ENCODE peak calls at places on chromosome 18, in four cellular contexts. One of them, this sample, is unnamed.

GRCh38 chr18:2411381-2411977 is 159.8 kb downstream of the METTL4 start:
- DNase-seq in HepG2: no peak
- DNase-seq in K562: no peak
- DNase-seq in GM12878: no peak
- DNase-seq in this sample: no peak

GRCh38 chr18:74230922-74231714 is 60.6 kb downstream of the CYB5A start:
- DNase-seq in HepG2: no peak
- DNase-seq in K562: no peak
- DNase-seq in GM12878: no peak
- DNase-seq in this sample: no peak

GRCh38 chr18:22844643-22845042 is 88.5 kb upstream of the RBBP8 start:
- DNase-seq in HepG2: no peak
- DNase-seq in K562: no peak
- DNase-seq in GM12878: no peak
- DNase-seq in this sample: no peak

GRCh38 chr18:40159141-40160017 is 1795.7 kb upstream of the PIK3C3 start:
- DNase-seq in HepG2: peak; percentile 35
- DNase-seq in K562: no peak
- DNase-seq in GM12878: peak; percentile 1
- DNase-seq in this sample: peak; percentile 71

GRCh38 chr18:40897884-40898283 is 1057.2 kb upstream of the PIK3C3 start:
- DNase-seq in HepG2: no peak
- DNase-seq in K562: no peak
- DNase-seq in GM12878: no peak
- DNase-seq in this sample: peak; percentile 71

GRCh38 chr18:12015697-12016062 is 34.4 kb downstream of the IMPA2 start:
- DNase-seq in HepG2: no peak
- DNase-seq in K562: no peak
- DNase-seq in GM12878: no peak
- DNase-seq in this sample: no peak

GRCh38 chr18:44876024-44876423 is 195.3 kb downstream of the SETBP1 start:
- DNase-seq in HepG2: no peak
- DNase-seq in K562: no peak
- DNase-seq in GM12878: no peak
- DNase-seq in this sample: no peak

GRCh38 chr18:22194151-22194598 is 24.8 kb downstream of the GATA6 start:
- DNase-seq in HepG2: peak; percentile 96
- DNase-seq in K562: peak; percentile 93
- DNase-seq in GM12878: no peak
- DNase-seq in this sample: peak; percentile 43

GRCh38 chr18:3790702-3791101 is 340.7 kb downstream of the TGIF1 start:
- DNase-seq in HepG2: no peak
- DNase-seq in K562: no peak
- DNase-seq in GM12878: peak; percentile 15
- DNase-seq in this sample: no peak

GRCh38 chr18:79733135-79733609 is 53.6 kb downstream of the CTDP1 start:
- DNase-seq in HepG2: no peak
- DNase-seq in K562: no peak
- DNase-seq in GM12878: no peak
- DNase-seq in this sample: no peak
- H4K20me1 ChIP-seq in HepG2: peaks cover 3% of the 10 kb centered on the region
- H4K20me1 ChIP-seq in K562: no peaks in the 10 kb centered on the region
- H4K20me1 ChIP-seq in GM12878: no peaks in the 10 kb centered on the region
- H4K20me1 ChIP-seq in this sample: peaks cover 4% of the 10 kb centered on the region

GRCh38 chr18:68480196-68480595 is 234.7 kb downstream of the TMX3 start:
- DNase-seq in HepG2: no peak
- DNase-seq in K562: no peak
- DNase-seq in GM12878: no peak
- DNase-seq in this sample: no peak
- TF ChIP-seq JUNB in HepG2: no peak
- TF ChIP-seq JUNB in K562: no peak
- TF ChIP-seq JUNB in GM12878: no peak
- TF ChIP-seq JUNB in this sample: no peak

GRCh38 chr18:51183372-51184091 is 13.9 kb downstream of the MEX3C start:
- DNase-seq in HepG2: no peak
- DNase-seq in K562: no peak
- DNase-seq in GM12878: no peak
- DNase-seq in this sample: no peak
- H4K20me1 ChIP-seq in HepG2: peaks cover 54% of the 10 kb centered on the region
- H4K20me1 ChIP-seq in K562: peaks cover 4% of the 10 kb centered on the region
- H4K20me1 ChIP-seq in GM12878: no peaks in the 10 kb centered on the region
- H4K20me1 ChIP-seq in this sample: peaks cover 55% of the 10 kb centered on the region

DNA sequence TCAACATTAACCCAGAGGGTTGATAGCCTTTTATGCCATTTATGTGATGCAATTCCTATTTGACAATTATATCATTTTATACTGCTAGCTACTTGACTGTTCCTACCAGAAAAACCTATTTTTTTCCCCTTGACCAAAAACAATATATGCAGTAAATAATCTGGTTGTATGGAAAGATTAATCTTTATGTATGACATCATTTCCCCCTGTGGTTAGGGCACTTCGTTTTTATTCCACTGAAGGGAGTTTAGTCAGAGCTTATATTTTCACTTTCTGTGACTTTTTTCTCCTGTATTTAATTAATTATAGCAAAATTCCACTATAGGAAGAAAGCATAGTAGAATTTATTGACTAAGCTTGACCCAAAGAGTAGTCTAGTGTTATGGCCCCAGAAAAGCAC is 107.6 kb downstream of the HAUS1 start:
- DNase-seq in HepG2: no peak
- DNase-seq in K562: no peak
- DNase-seq in GM12878: no peak
- DNase-seq in this sample: no peak
- TF ChIP-seq JUNB in HepG2: no peak
- TF ChIP-seq JUNB in K562: no peak
- TF ChIP-seq JUNB in GM12878: peak; percentile 54
- TF ChIP-seq JUNB in this sample: no peak

GRCh38 chr18:10038268-10038667 is 124.5 kb downstream of the VAPA start:
- DNase-seq in HepG2: no peak
- DNase-seq in K562: no peak
- DNase-seq in GM12878: no peak
- DNase-seq in this sample: no peak

GRCh38 chr18:10033038-10033437 is 119.2 kb downstream of the VAPA start:
- DNase-seq in HepG2: no peak
- DNase-seq in K562: no peak
- DNase-seq in GM12878: no peak
- DNase-seq in this sample: no peak

GRCh38 chr18:10037181-10037580 is 123.4 kb downstream of the VAPA start:
- DNase-seq in HepG2: no peak
- DNase-seq in K562: no peak
- DNase-seq in GM12878: no peak
- DNase-seq in this sample: no peak

GRCh38 chr18:10036479-10036878 is 122.7 kb downstream of the VAPA start:
- DNase-seq in HepG2: no peak
- DNase-seq in K562: no peak
- DNase-seq in GM12878: no peak
- DNase-seq in this sample: no peak

GRCh38 chr18:10035306-10035991 is 121.6 kb downstream of the VAPA start:
- DNase-seq in HepG2: no peak
- DNase-seq in K562: no peak
- DNase-seq in GM12878: no peak
- DNase-seq in this sample: no peak
- H4K20me1 ChIP-seq in HepG2: no peaks in the 10 kb centered on the region
- H4K20me1 ChIP-seq in K562: no peaks in the 10 kb centered on the region
- H4K20me1 ChIP-seq in GM12878: no peaks in the 10 kb centered on the region
- H4K20me1 ChIP-seq in this sample: no peaks in the 10 kb centered on the region

GRCh38 chr18:7987284-7987976 is 420.3 kb downstream of the PTPRM start:
- DNase-seq in HepG2: no peak
- DNase-seq in K562: no peak
- DNase-seq in GM12878: no peak
- DNase-seq in this sample: no peak
- TF ChIP-seq JUNB in HepG2: no peak
- TF ChIP-seq JUNB in K562: no peak
- TF ChIP-seq JUNB in GM12878: no peak
- TF ChIP-seq JUNB in this sample: no peak

GRCh38 chr18:13456736-13457271 is 238.2 kb downstream of the LDLRAD4 start:
- DNase-seq in HepG2: no peak
- DNase-seq in K562: no peak
- DNase-seq in GM12878: no peak
- DNase-seq in this sample: no peak
- H4K20me1 ChIP-seq in HepG2: peaks cover 3% of the 10 kb centered on the region
- H4K20me1 ChIP-seq in K562: no peaks in the 10 kb centered on the region
- H4K20me1 ChIP-seq in GM12878: no peaks in the 10 kb centered on the region
- H4K20me1 ChIP-seq in this sample: no peaks in the 10 kb centered on the region

GRCh38 chr18:78087338-78087737 is 837.7 kb downstream of the GALR1 start:
- DNase-seq in HepG2: peak; percentile 3
- DNase-seq in K562: no peak
- DNase-seq in GM12878: no peak
- DNase-seq in this sample: no peak

GRCh38 chr18:78086931-78087330 is 837.3 kb downstream of the GALR1 start:
- DNase-seq in HepG2: no peak
- DNase-seq in K562: no peak
- DNase-seq in GM12878: no peak
- DNase-seq in this sample: no peak

GRCh38 chr18:78090584-78090983 is 840.9 kb downstream of the GALR1 start:
- DNase-seq in HepG2: no peak
- DNase-seq in K562: no peak
- DNase-seq in GM12878: no peak
- DNase-seq in this sample: no peak

GRCh38 chr18:78092901-78093300 is 843.3 kb downstream of the GALR1 start:
- DNase-seq in HepG2: no peak
- DNase-seq in K562: no peak
- DNase-seq in GM12878: no peak
- DNase-seq in this sample: no peak
- TF ChIP-seq JUNB in HepG2: no peak
- TF ChIP-seq JUNB in K562: no peak
- TF ChIP-seq JUNB in GM12878: no peak
- TF ChIP-seq JUNB in this sample: no peak

GRCh38 chr18:77181950-77182707 is 49.5 kb upstream of the MBP start:
- DNase-seq in HepG2: no peak
- DNase-seq in K562: no peak
- DNase-seq in GM12878: no peak
- DNase-seq in this sample: no peak
- H4K20me1 ChIP-seq in HepG2: no peaks in the 10 kb centered on the region
- H4K20me1 ChIP-seq in K562: no peaks in the 10 kb centered on the region
- H4K20me1 ChIP-seq in GM12878: no peaks in the 10 kb centered on the region
- H4K20me1 ChIP-seq in this sample: no peaks in the 10 kb centered on the region